ENCODE peak calls at places on chromosome 3, in seven cellular contexts. F is nephron progenitor cell; D is T-helper 2 cell; M is AG04450; A is occipital lobe; O is iris pigment epithelial cell; T is activated naive CD4-positive, alpha-beta T cell treated with Interleukin-2 at 50 U/mL for 16 hours. H is an unnamed sample.

GRCh38 chr3:197367081-197367780 is 68.8 kb upstream of the DLG1 start:
- DNase-seq in F (no peak), D (no peak), M (peak; percentile 53), A (no peak), O (peak; percentile 95), T (no peak), H (no peak)

GRCh38 chr3:128075516-128076464 is 23.6 kb downstream of the SEC61A1 start:
- DNase-seq in F (peak; percentile 95), D (peak; percentile 78), M (peak; percentile 66), A (peak; percentile 80), O (peak; percentile 81), T (peak; percentile 85), H (peak; percentile 93)

GRCh38 chr3:105662326-105662725 is 206.5 kb downstream of the CBLB start:
- DNase-seq in F (no peak), D (no peak), M (no peak), A (no peak), O (peak; percentile 44), T (no peak), H (no peak)

GRCh38 chr3:141945726-141946125 is 69.3 kb downstream of the ATP1B3 start:
- DNase-seq in F (no peak), D (no peak), M (no peak), A (no peak), O (no peak), T (no peak), H (no peak)

GRCh38 chr3:43497905-43498365 is 123.9 kb downstream of the ANO10 start:
- DNase-seq in F (no peak), D (no peak), M (no peak), A (no peak), O (peak; percentile 50), T (no peak), H (no peak)

GRCh38 chr3:193301441-193301840 is 60.4 kb downstream of the PLAAT1 start:
- DNase-seq in F (no peak), D (no peak), M (no peak), A (no peak), O (peak; percentile 6), T (no peak), H (no peak)

GRCh38 chr3:55242921-55243320 is 244.2 kb downstream of the WNT5A start:
- DNase-seq in F (no peak), D (no peak), M (no peak), A (no peak), O (no peak), T (no peak), H (peak; percentile 31)

GRCh38 chr3:99373088-99373875 is 265.1 kb upstream of the COL8A1 start:
- DNase-seq in F (no peak), D (no peak), M (no peak), A (no peak), O (no peak), T (no peak), H (no peak)

GRCh38 chr3:146640955-146641867 is 36.1 kb upstream of the PLSCR5 start:
- DNase-seq in F (peak; percentile 24), D (no peak), M (peak; percentile 8), A (no peak), O (peak; percentile 54), T (no peak), H (no peak)

GRCh38 chr3:187728248-187728647 is 17.0 kb downstream of the BCL6 start:
- DNase-seq in F (no peak), D (no peak), M (no peak), A (no peak), O (no peak), T (no peak), H (no peak)

GRCh38 chr3:64995857-64996564 is 308.2 kb upstream of the ADAMTS9 start:
- DNase-seq in F (no peak), D (no peak), M (no peak), A (no peak), O (peak; percentile 62), T (no peak), H (no peak)

GRCh38 chr3:129013491-129013891 is 12.4 kb downstream of the EFCC1 start:
- DNase-seq in F (no peak), D (no peak), M (no peak), A (no peak), O (no peak), T (no peak), H (no peak)

GRCh38 chr3:189517981-189518380 is 113.2 kb upstream of the TP63 start:
- DNase-seq in F (no peak), D (no peak), M (no peak), A (no peak), O (no peak), T (no peak), H (peak; percentile 32)

GRCh38 chr3:141900343-141900742 is 23.9 kb downstream of the ATP1B3 start:
- DNase-seq in F (no peak), D (no peak), M (no peak), A (no peak), O (no peak), T (no peak), H (no peak)

GRCh38 chr3:12395349-12396012 is 88.8 kb upstream of the TSEN2 start:
- DNase-seq in F (no peak), D (no peak), M (no peak), A (no peak), O (peak; percentile 42), T (peak; percentile 5), H (no peak)

GRCh38 chr3:21449738-21450137 is 301.3 kb downstream of the ZNF385D start:
- DNase-seq in F (no peak), D (no peak), M (no peak), A (no peak), O (no peak), T (no peak), H (no peak)

GRCh38 chr3:98657429-98657828 is 64.0 kb upstream of the CPOX start:
- DNase-seq in F (peak; percentile 43), D (peak; percentile 14), M (no peak), A (no peak), O (peak; percentile 25), T (peak; percentile 28), H (peak; percentile 78)

GRCh38 chr3:79167651-79168416 is 600.0 kb downstream of the ROBO1 start:
- DNase-seq in F (no peak), D (no peak), M (peak; percentile 86), A (no peak), O (peak; percentile 95), T (no peak), H (no peak)

GRCh38 chr3:126098391-126098858 is 14.5 kb upstream of the SLC41A3 start:
- DNase-seq in F (no peak), D (no peak), M (no peak), A (no peak), O (peak; percentile 34), T (no peak), H (no peak)

GRCh38 chr3:160130950-160131349 is 94.3 kb upstream of the C3orf80 start:
- DNase-seq in F (no peak), D (no peak), M (no peak), A (no peak), O (peak; percentile 84), T (no peak), H (no peak)

GRCh38 chr3:135895106-135895733 is 70.3 kb upstream of the PPP2R3A start:
- DNase-seq in F (peak; percentile 83), D (no peak), M (peak; percentile 39), A (peak; percentile 55), O (peak; percentile 79), T (peak; percentile 17), H (peak; percentile 76)

GRCh38 chr3:44058022-44058867 is 183.4 kb upstream of the TOPAZ1 start:
- DNase-seq in F (no peak), D (no peak), M (no peak), A (peak; percentile 61), O (peak; percentile 46), T (no peak), H (no peak)

GRCh38 chr3:69088033-69088432 is 3.3 kb downstream of the ARL6IP5 start:
- DNase-seq in F (no peak), D (no peak), M (no peak), A (no peak), O (peak; percentile 80), T (no peak), H (no peak)

GRCh38 chr3:23611737-23612295 is 193.9 kb upstream of the UBE2E1 start:
- DNase-seq in F (no peak), D (no peak), M (peak; percentile 29), A (peak; percentile 49), O (peak; percentile 72), T (no peak), H (no peak)

GRCh38 chr3:142046320-142047020 is 102.9 kb downstream of the TFDP2 start:
- DNase-seq in F (no peak), D (no peak), M (no peak), A (no peak), O (no peak), T (no peak), H (no peak)

GRCh38 chr3:106337116-106337515 is 468.3 kb upstream of the CBLB start:
- DNase-seq in F (no peak), D (no peak), M (no peak), A (no peak), O (no peak), T (no peak), H (no peak)

GRCh38 chr3:3744826-3745225 is 54.4 kb upstream of the LRRN1 start:
- DNase-seq in F (no peak), D (no peak), M (no peak), A (no peak), O (no peak), T (no peak), H (no peak)

GRCh38 chr3:56923546-56924224 is 121.9 kb upstream of the ARHGEF3 start:
- DNase-seq in F (no peak), D (peak; percentile 24), M (no peak), A (no peak), O (peak; percentile 63), T (peak; percentile 33), H (no peak)

GRCh38 chr3:134094491-134094890 is 64.8 kb upstream of the SLCO2A1 start:
- DNase-seq in F (no peak), D (no peak), M (peak; percentile 61), A (no peak), O (peak; percentile 77), T (no peak), H (no peak)

GRCh38 chr3:150710097-150710496 is 6.4 kb upstream of the ERICH6 start:
- DNase-seq in F (no peak), D (no peak), M (no peak), A (no peak), O (no peak), T (no peak), H (no peak)

GRCh38 chr3:64238971-64239667 is 13.9 kb upstream of the PRICKLE2 start:
- DNase-seq in F (peak; percentile 60), D (no peak), M (peak; percentile 95), A (peak; percentile 63), O (peak; percentile 95), T (no peak), H (peak; percentile 92)

GRCh38 chr3:151660890-151661289 is 72.8 kb upstream of the AADACL2 start:
- DNase-seq in F (no peak), D (no peak), M (no peak), A (no peak), O (peak; percentile 12), T (no peak), H (no peak)